ENCODE peak calls at places on chromosomes 5 and 9, in seven cellular contexts. One of them, this sample, is unnamed. For H3K36me3, the result is how much of the 10 kb centered on the place peaks cover.

GRCh38 chr9:115146581-115147021 is 28.6 kb upstream of the TNC start:
- DNase-seq in transverse colon: no peak
- DNase-seq in left ventricle myocardium inferior: no peak
- DNase-seq in cardiac muscle cell: no peak
- DNase-seq in IMR-90: peak
- DNase-seq in K562: no peak
- DNase-seq in heart left ventricle: no peak
- DNase-seq in this sample: no peak

GRCh38 chr9:127919253-127919815 is 2.5 kb upstream of the ST6GALNAC4 start:
- DNase-seq in transverse colon: peak
- DNase-seq in left ventricle myocardium inferior: peak
- DNase-seq in cardiac muscle cell: no peak
- DNase-seq in IMR-90: peak
- DNase-seq in K562: peak
- DNase-seq in heart left ventricle: peak
- DNase-seq in this sample: peak

GRCh38 chr9:89730715-89731114 is 125.9 kb downstream of the GADD45G start:
- DNase-seq in transverse colon: no peak
- DNase-seq in left ventricle myocardium inferior: no peak
- DNase-seq in cardiac muscle cell: no peak
- DNase-seq in IMR-90: no peak
- DNase-seq in K562: no peak
- DNase-seq in heart left ventricle: no peak
- DNase-seq in this sample: no peak

GRCh38 chr9:137423001-137423809 is at the start of the genes EXD3 and NOXA1:
- DNase-seq in transverse colon: peak
- DNase-seq in left ventricle myocardium inferior: peak
- DNase-seq in cardiac muscle cell: peak
- DNase-seq in IMR-90: peak
- DNase-seq in K562: peak
- DNase-seq in heart left ventricle: peak
- DNase-seq in this sample: peak

GRCh38 chr9:4665357-4665756 is 923 bp downstream of the SPATA6L start:
- DNase-seq in transverse colon: no peak
- DNase-seq in left ventricle myocardium inferior: no peak
- DNase-seq in cardiac muscle cell: no peak
- DNase-seq in IMR-90: peak
- DNase-seq in K562: no peak
- DNase-seq in heart left ventricle: no peak
- DNase-seq in this sample: no peak

GRCh38 chr9:109510506-109510905 is 12.4 kb upstream of the PTPN3 start:
- DNase-seq in transverse colon: no peak
- DNase-seq in left ventricle myocardium inferior: no peak
- DNase-seq in cardiac muscle cell: no peak
- DNase-seq in IMR-90: no peak
- DNase-seq in K562: no peak
- DNase-seq in heart left ventricle: no peak
- DNase-seq in this sample: no peak

GRCh38 chr9:105887679-105888078 is 193.3 kb downstream of the TMEM38B start:
- DNase-seq in transverse colon: no peak
- DNase-seq in left ventricle myocardium inferior: no peak
- DNase-seq in cardiac muscle cell: peak
- DNase-seq in IMR-90: no peak
- DNase-seq in K562: no peak
- DNase-seq in heart left ventricle: no peak
- DNase-seq in this sample: no peak

GRCh38 chr5:59003641-59004040 is 420.8 kb downstream of the RAB3C start:
- DNase-seq in transverse colon: no peak
- DNase-seq in left ventricle myocardium inferior: no peak
- DNase-seq in cardiac muscle cell: no peak
- DNase-seq in IMR-90: no peak
- DNase-seq in K562: no peak
- DNase-seq in heart left ventricle: no peak
- DNase-seq in this sample: no peak

GRCh38 chr5:172429201-172429940 is 25.0 kb downstream of the SH3PXD2B start:
- DNase-seq in transverse colon: no peak
- DNase-seq in left ventricle myocardium inferior: no peak
- DNase-seq in cardiac muscle cell: no peak
- DNase-seq in IMR-90: peak
- DNase-seq in K562: no peak
- DNase-seq in heart left ventricle: no peak
- DNase-seq in this sample: no peak

GRCh38 chr5:125713406-125713805 is 709.8 kb upstream of the GRAMD2B start:
- DNase-seq in transverse colon: no peak
- DNase-seq in left ventricle myocardium inferior: no peak
- DNase-seq in cardiac muscle cell: no peak
- DNase-seq in IMR-90: no peak
- DNase-seq in K562: no peak
- DNase-seq in heart left ventricle: no peak
- DNase-seq in this sample: no peak

DNA sequence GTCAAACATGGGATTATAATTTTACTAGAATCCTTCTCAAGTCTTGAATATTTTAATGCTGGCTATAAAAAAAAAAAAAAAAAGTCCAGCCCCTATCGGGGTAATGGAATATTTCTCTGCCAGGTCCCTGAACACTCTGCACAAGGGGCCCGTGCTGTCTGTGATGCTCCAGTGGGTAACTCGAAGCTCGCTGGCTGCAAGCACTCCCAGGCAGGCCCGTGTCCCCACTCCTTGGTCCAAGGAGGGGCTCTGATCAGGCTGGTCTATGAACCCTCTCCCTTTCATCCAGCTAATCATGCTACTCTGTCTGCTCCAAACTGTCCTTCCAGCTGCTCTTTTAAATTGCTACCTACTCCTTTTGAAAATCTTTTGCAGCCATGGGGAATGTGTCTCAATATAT is 180.8 kb downstream of the GAPVD1 start:
- DNase-seq in transverse colon: no peak
- DNase-seq in left ventricle myocardium inferior: no peak
- DNase-seq in cardiac muscle cell: no peak
- DNase-seq in IMR-90: no peak
- DNase-seq in K562: no peak
- DNase-seq in heart left ventricle: no peak
- DNase-seq in this sample: no peak
- H3K36me3 ChIP-seq in transverse colon: under half
- H3K36me3 ChIP-seq in left ventricle myocardium inferior: under half
- H3K36me3 ChIP-seq in cardiac muscle cell: under half
- H3K36me3 ChIP-seq in IMR-90: under half
- H3K36me3 ChIP-seq in K562: under half
- H3K36me3 ChIP-seq in heart left ventricle: under half
- H3K36me3 ChIP-seq in this sample: under half

DNA sequence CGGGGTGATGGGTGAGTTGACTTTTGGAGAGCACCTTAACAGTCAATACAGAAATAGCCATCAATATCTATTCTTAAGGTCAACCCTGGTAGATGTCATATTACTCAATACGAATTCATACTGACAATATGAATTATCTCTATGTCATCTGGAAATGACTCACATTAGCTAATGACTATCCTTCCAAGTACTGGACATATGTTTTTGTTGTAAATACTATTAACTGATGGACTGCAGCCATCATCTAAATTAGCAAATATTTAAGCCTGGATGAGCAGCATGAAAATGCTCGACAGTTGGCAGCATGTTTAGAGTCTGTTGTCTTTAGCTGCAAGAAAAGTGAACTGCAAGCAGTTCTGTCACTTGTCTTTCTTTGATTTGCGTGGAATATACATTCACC is 19.6 kb upstream of the ISOC1 start:
- DNase-seq in transverse colon: no peak
- DNase-seq in left ventricle myocardium inferior: no peak
- DNase-seq in cardiac muscle cell: no peak
- DNase-seq in IMR-90: no peak
- DNase-seq in K562: no peak
- DNase-seq in heart left ventricle: no peak
- DNase-seq in this sample: no peak
- TF ChIP-seq CTCF in transverse colon: no peak
- TF ChIP-seq CTCF in left ventricle myocardium inferior: no peak
- TF ChIP-seq CTCF in cardiac muscle cell: no peak
- TF ChIP-seq CTCF in IMR-90: no peak
- TF ChIP-seq CTCF in K562: no peak
- TF ChIP-seq CTCF in heart left ventricle: no peak
- TF ChIP-seq CTCF in this sample: no peak

GRCh38 chr5:149981233-149981632 is 19.2 kb downstream of the TIGD6 start:
- DNase-seq in transverse colon: no peak
- DNase-seq in left ventricle myocardium inferior: no peak
- DNase-seq in cardiac muscle cell: no peak
- DNase-seq in IMR-90: no peak
- DNase-seq in K562: no peak
- DNase-seq in heart left ventricle: no peak
- DNase-seq in this sample: no peak
- H3K36me3 ChIP-seq in transverse colon: half or more
- H3K36me3 ChIP-seq in left ventricle myocardium inferior: under half
- H3K36me3 ChIP-seq in cardiac muscle cell: under half
- H3K36me3 ChIP-seq in IMR-90: under half
- H3K36me3 ChIP-seq in K562: under half
- H3K36me3 ChIP-seq in heart left ventricle: half or more
- H3K36me3 ChIP-seq in this sample: half or more

DNA sequence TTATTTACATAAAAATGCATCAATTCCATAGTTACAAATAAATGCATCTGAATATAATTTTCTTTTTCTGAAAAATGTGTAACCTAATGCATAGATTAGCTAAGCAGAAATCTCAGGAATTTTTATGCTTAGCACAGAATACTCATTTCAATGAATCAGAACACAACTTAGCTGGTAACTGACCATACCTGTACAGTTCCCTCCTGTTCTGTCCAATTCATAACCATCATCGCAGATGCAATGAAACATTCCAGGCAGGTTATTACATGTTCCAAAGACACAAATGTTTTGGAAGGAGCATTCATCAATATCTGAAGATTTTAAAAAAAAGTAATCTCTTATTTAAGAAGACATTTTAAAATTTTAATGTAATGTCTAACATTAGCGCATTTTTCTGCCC is 219.4 kb downstream of the FBN2 start:
- DNase-seq in transverse colon: no peak
- DNase-seq in left ventricle myocardium inferior: no peak
- DNase-seq in cardiac muscle cell: no peak
- DNase-seq in IMR-90: no peak
- DNase-seq in K562: no peak
- DNase-seq in heart left ventricle: no peak
- DNase-seq in this sample: no peak
- TF ChIP-seq CTCF in transverse colon: no peak
- TF ChIP-seq CTCF in left ventricle myocardium inferior: no peak
- TF ChIP-seq CTCF in cardiac muscle cell: no peak
- TF ChIP-seq CTCF in IMR-90: no peak
- TF ChIP-seq CTCF in K562: no peak
- TF ChIP-seq CTCF in heart left ventricle: no peak
- TF ChIP-seq CTCF in this sample: no peak

GRCh38 chr5:141421489-141421855 is 621 bp downstream of the PCDHGA11 start:
- DNase-seq in transverse colon: no peak
- DNase-seq in left ventricle myocardium inferior: no peak
- DNase-seq in cardiac muscle cell: no peak
- DNase-seq in IMR-90: no peak
- DNase-seq in K562: no peak
- DNase-seq in heart left ventricle: no peak
- DNase-seq in this sample: no peak
- H3K36me3 ChIP-seq in transverse colon: under half
- H3K36me3 ChIP-seq in left ventricle myocardium inferior: half or more
- H3K36me3 ChIP-seq in cardiac muscle cell: under half
- H3K36me3 ChIP-seq in IMR-90: under half
- H3K36me3 ChIP-seq in K562: under half
- H3K36me3 ChIP-seq in heart left ventricle: under half
- H3K36me3 ChIP-seq in this sample: under half

This sample was measured in ascending aorta.